ENCODE peak calls at places on chromosome 1, in five cellular contexts. Y is H1, W is K562, U is HepG2, H is GM12878. K is an unnamed sample.

GRCh38 chr1:162530318-162530984 is 31.1 kb upstream of the UAP1 start:
- DNase-seq in Y (peak), W (no peak), U (no peak), H (peak), K (no peak)

GRCh38 chr1:172531412-172531811 is 1.5 kb upstream of the SUCO start:
- DNase-seq in Y (no peak), W (no peak), U (no peak), H (no peak), K (no peak)

GRCh38 chr1:43587594-43587993 is 56.9 kb downstream of the PTPRF start:
- DNase-seq in Y (no peak), W (no peak), U (no peak), H (no peak), K (no peak)

GRCh38 chr1:27011058-27011764 is 1.4 kb downstream of the TENT5B start:
- DNase-seq in Y (peak), W (peak), U (no peak), H (no peak), K (peak)

GRCh38 chr1:89483010-89483756 is 41.4 kb upstream of the LRRC8B start:
- DNase-seq in Y (peak), W (peak), U (peak), H (peak), K (peak)

GRCh38 chr1:147413110-147413605 is 128.1 kb upstream of the BCL9 start:
- DNase-seq in Y (no peak), W (no peak), U (no peak), H (no peak), K (no peak)

GRCh38 chr1:245863566-245864184 is 643.4 kb downstream of the SMYD3 start:
- DNase-seq in Y (no peak), W (no peak), U (no peak), H (no peak), K (no peak)

GRCh38 chr1:158496379-158496778 is 24.4 kb downstream of the OR10R2 start:
- DNase-seq in Y (no peak), W (peak), U (no peak), H (no peak), K (no peak)

GRCh38 chr1:38508272-38508671 is 351.3 kb downstream of the RRAGC start:
- DNase-seq in Y (no peak), W (peak), U (no peak), H (no peak), K (no peak)

GRCh38 chr1:116878804-116879477 is 30.8 kb upstream of the PTGFRN start:
- DNase-seq in Y (peak), W (peak), U (no peak), H (peak), K (no peak)

GRCh38 chr1:21126324-21126723 is 50.4 kb downstream of the EIF4G3 start:
- DNase-seq in Y (no peak), W (no peak), U (peak), H (no peak), K (no peak)

GRCh38 chr1:165560834-165561233 is 17.0 kb downstream of the LRRC52 start:
- DNase-seq in Y (no peak), W (no peak), U (no peak), H (no peak), K (no peak)

GRCh38 chr1:215845224-215845902 is 278.3 kb downstream of the KCTD3 start:
- DNase-seq in Y (no peak), W (no peak), U (no peak), H (no peak), K (no peak)

GRCh38 chr1:182054698-182055326 is 6.7 kb downstream of the ZNF648 start:
- DNase-seq in Y (peak), W (peak), U (peak), H (peak), K (peak)

GRCh38 chr1:48560114-48560513 is 88.1 kb upstream of the SPATA6 start:
- DNase-seq in Y (no peak), W (no peak), U (no peak), H (no peak), K (no peak)

GRCh38 chr1:235637756-235638155 is 11.8 kb downstream of the GNG4 start:
- DNase-seq in Y (no peak), W (no peak), U (no peak), H (no peak), K (no peak)

GRCh38 chr1:202311880-202312635 is 29.7 kb downstream of the UBE2T start:
- DNase-seq in Y (no peak), W (no peak), U (no peak), H (no peak), K (no peak)

GRCh38 chr1:228802386-228803221 is 67.3 kb downstream of the RHOU start:
- DNase-seq in Y (peak), W (no peak), U (no peak), H (no peak), K (no peak)

GRCh38 chr1:48776400-48777218 is at the start of gene BEND5:
- DNase-seq in Y (peak), W (no peak), U (no peak), H (no peak), K (no peak)

GRCh38 chr1:223233410-223234163 is 90.5 kb upstream of the TLR5 start:
- DNase-seq in Y (peak), W (peak), U (peak), H (no peak), K (peak)

GRCh38 chr1:182237329-182237728 is 154.3 kb downstream of the GLUL start:
- DNase-seq in Y (no peak), W (no peak), U (no peak), H (no peak), K (no peak)

GRCh38 chr1:56803561-56804156 is 15.5 kb downstream of the FYB2 start:
- DNase-seq in Y (peak), W (peak), U (peak), H (no peak), K (peak)

GRCh38 chr1:56797079-56797685 is 22.0 kb downstream of the FYB2 start:
- DNase-seq in Y (no peak), W (no peak), U (no peak), H (no peak), K (no peak)

GRCh38 chr1:56795864-56796263 is 23.3 kb downstream of the FYB2 start:
- DNase-seq in Y (no peak), W (no peak), U (no peak), H (no peak), K (no peak)

GRCh38 chr1:56799605-56800398 is 19.4 kb downstream of the FYB2 start:
- DNase-seq in Y (no peak), W (no peak), U (no peak), H (no peak), K (no peak)

DNA sequence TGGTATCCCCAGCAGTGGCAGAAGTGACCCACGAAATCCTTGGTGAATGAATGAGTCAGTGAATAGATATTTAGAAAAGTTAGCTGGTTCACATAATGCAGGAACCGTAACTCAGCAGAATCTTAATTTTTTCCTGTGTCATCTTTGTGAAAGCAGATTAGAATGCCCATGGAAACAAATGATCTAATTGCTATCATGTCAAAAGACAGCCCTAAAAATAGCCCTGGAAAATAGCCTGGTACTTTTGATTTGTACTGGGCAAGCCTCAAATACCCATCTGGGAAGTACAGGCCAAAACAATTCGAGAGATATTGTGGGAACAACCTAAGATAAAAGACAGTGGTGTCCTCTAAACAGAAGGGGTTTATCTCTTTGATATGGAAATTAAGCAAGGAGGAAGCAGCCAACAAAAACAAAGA is 21.1 kb downstream of the FYB2 start:
- DNase-seq in Y (no peak), W (no peak), U (no peak), H (no peak), K (no peak)
- TF ChIP-seq KDM1A in Y (no peak), W (no peak), U (no peak), H (no peak), K (no peak)

GRCh38 chr1:1337793-1338147 is 6.7 kb downstream of the TAS1R3 start:
- DNase-seq in Y (peak), W (peak), U (no peak), H (no peak), K (no peak)
- TF ChIP-seq CHD2 in Y (no peak), W (no peak), U (no peak), H (no peak), K (no peak)

GRCh38 chr1:24910751-24911650 is 19.1 kb downstream of the RUNX3 start:
- DNase-seq in Y (peak), W (peak), U (peak), H (no peak), K (peak)
- TF ChIP-seq KDM1A in Y (no peak), W (no peak), U (no peak), H (no peak), K (no peak)

GRCh38 chr1:31196685-31197084 is 43.0 kb downstream of the NKAIN1 start:
- DNase-seq in Y (no peak), W (no peak), U (no peak), H (no peak), K (no peak)
- TF ChIP-seq CHD2 in Y (no peak), W (no peak), U (no peak), H (no peak), K (no peak)

DNA sequence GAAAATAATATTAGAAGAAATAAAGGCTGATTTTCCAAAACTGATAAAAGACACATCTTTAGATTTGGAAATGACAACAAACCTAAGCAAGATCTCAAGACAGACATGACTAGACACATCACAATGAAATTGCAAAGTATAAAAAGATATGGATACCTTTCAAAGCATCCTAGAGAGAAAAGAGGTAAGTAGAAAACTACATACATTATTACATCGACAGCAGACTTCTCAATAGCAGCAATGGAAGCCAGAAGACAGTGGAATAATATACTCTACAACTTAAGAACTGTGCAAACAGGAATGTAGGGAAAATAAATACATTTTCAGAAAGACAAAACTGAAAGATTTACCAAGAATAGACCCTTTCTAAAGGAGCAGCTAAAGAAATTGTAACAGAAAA is 50.2 kb downstream of the DENND1B start:
- DNase-seq in Y (no peak), W (peak), U (peak), H (no peak), K (peak)
- TF ChIP-seq KDM1A in Y (no peak), W (no peak), U (no peak), H (no peak), K (no peak)

K was measured in A549.